ENCODE peak calls at places on chromosome 7, in eight cellular contexts. J, X, C, N, D, Y, E and H are unnamed samples.

GRCh38 chr7:159144756-159145543 is at the start of gene VIPR2:
- DNase-seq in D (no peak), X (no peak), C (peak; percentile 80), N (no peak), J (no peak), Y (peak; percentile 52), E (no peak), H (peak; percentile 46)

GRCh38 chr7:43138710-43139601 is 26.5 kb downstream of the HECW1 start:
- DNase-seq in N (no peak), X (peak; percentile 60), C (no peak), D (no peak), Y (no peak), E (no peak), J (no peak), H (no peak)

GRCh38 chr7:142123184-142123583 is 11.7 kb downstream of the MGAM2 start:
- DNase-seq in J (no peak), D (no peak), Y (no peak), C (no peak), X (no peak), N (no peak), E (no peak), H (no peak)

GRCh38 chr7:103573479-103574058 is 127.6 kb upstream of the SLC26A5 start:
- DNase-seq in X (peak; percentile 54), E (no peak), C (no peak), D (no peak), Y (peak; percentile 25), N (no peak), J (peak; percentile 24), H (no peak)

GRCh38 chr7:133571066-133571465 is 318.2 kb downstream of the EXOC4 start:
- DNase-seq in Y (no peak), X (peak; percentile 42), E (no peak), D (no peak), N (no peak), J (no peak), C (no peak), H (no peak)

GRCh38 chr7:45655539-45655938 is 81.4 kb downstream of the ADCY1 start:
- DNase-seq in Y (no peak), D (no peak), N (no peak), E (no peak), J (no peak), C (no peak), X (no peak), H (no peak)

GRCh38 chr7:90690159-90690858 is 94.2 kb downstream of the CDK14 start:
- DNase-seq in C (no peak), J (peak; percentile 51), D (no peak), Y (no peak), N (no peak), E (no peak), X (no peak), H (no peak)

GRCh38 chr7:139482662-139483466 is 609 bp downstream of the KLRG2 start:
- DNase-seq in C (no peak), N (no peak), Y (peak; percentile 41), J (no peak), D (no peak), E (peak; percentile 21), X (peak; percentile 42), H (no peak)

GRCh38 chr7:144836545-144836842 is 641 bp upstream of the TPK1 start:
- DNase-seq in N (no peak), Y (no peak), C (no peak), J (no peak), X (no peak), E (no peak), D (no peak), H (no peak)

GRCh38 chr7:40604601-40605438 is 470.0 kb downstream of the SUGCT start:
- DNase-seq in D (no peak), C (peak; percentile 57), N (no peak), J (peak; percentile 41), Y (peak; percentile 71), X (peak; percentile 81), E (peak; percentile 38), H (peak; percentile 13)

GRCh38 chr7:65731129-65731528 is 141.7 kb upstream of the VKORC1L1 start:
- DNase-seq in C (no peak), D (no peak), X (no peak), E (no peak), J (no peak), N (no peak), Y (no peak), H (no peak)

GRCh38 chr7:7693881-7694280 is 24.5 kb downstream of the RPA3 start:
- DNase-seq in N (no peak), E (no peak), Y (no peak), X (peak; percentile 58), C (no peak), D (no peak), J (no peak), H (no peak)

GRCh38 chr7:91657386-91658120 is 222.9 kb downstream of the MTERF1 start:
- DNase-seq in Y (no peak), D (no peak), N (no peak), J (no peak), X (peak; percentile 92), C (no peak), E (no peak), H (no peak)

GRCh38 chr7:41698726-41699125 is 4.2 kb downstream of the INHBA start:
- DNase-seq in N (no peak), E (no peak), C (no peak), Y (no peak), J (no peak), D (no peak), X (peak; percentile 35), H (no peak)

GRCh38 chr7:104791065-104791464 is 222.9 kb upstream of the KMT2E start:
- DNase-seq in E (no peak), N (no peak), J (no peak), X (peak; percentile 13), C (no peak), D (no peak), Y (no peak), H (no peak)

GRCh38 chr7:107907-108306 is 84.5 kb upstream of the FAM20C start:
- DNase-seq in N (no peak), X (no peak), J (no peak), Y (no peak), C (no peak), D (no peak), E (no peak), H (no peak)

GRCh38 chr7:81484266-81484665 is 285.6 kb downstream of the HGF start:
- DNase-seq in E (no peak), D (peak; percentile 4), X (peak; percentile 92), J (no peak), Y (peak; percentile 55), N (no peak), C (peak; percentile 42), H (peak; percentile 34)

GRCh38 chr7:7449055-7449454 is 86.6 kb downstream of the COL28A1 start:
- DNase-seq in D (no peak), J (no peak), C (no peak), N (no peak), X (no peak), Y (no peak), E (no peak), H (no peak)

GRCh38 chr7:149476791-149477190 is 15.9 kb upstream of the ZNF777 start:
- DNase-seq in N (no peak), J (no peak), X (no peak), D (no peak), Y (no peak), E (no peak), C (no peak), H (no peak)

GRCh38 chr7:17932770-17933169 is 7.5 kb downstream of the SNX13 start:
- DNase-seq in D (no peak), N (no peak), C (no peak), Y (no peak), E (no peak), J (no peak), X (no peak), H (no peak)

GRCh38 chr7:75937958-75938786 is 23.2 kb downstream of the POR start:
- DNase-seq in J (no peak), N (peak; percentile 82), Y (peak; percentile 45), C (peak; percentile 45), X (peak; percentile 91), D (peak; percentile 78), E (peak; percentile 32), H (peak; percentile 77)

GRCh38 chr7:142478479-142479220 is 220.8 kb upstream of the PRSS58 start:
- DNase-seq in D (no peak), C (no peak), X (peak; percentile 74), E (peak; percentile 58), J (peak; percentile 58), Y (peak; percentile 55), N (no peak), H (no peak)

GRCh38 chr7:50229964-50230363 is 74.6 kb upstream of the IKZF1 start:
- DNase-seq in X (peak; percentile 1), N (no peak), Y (no peak), C (no peak), J (peak; percentile 68), D (no peak), E (no peak), H (no peak)
- TF ChIP-seq CTCF in X (peak; percentile 10), N (no peak), Y (peak; percentile 21), C (no peak), J (peak; percentile 97), D (no peak), E (no peak), H (no peak)

DNA sequence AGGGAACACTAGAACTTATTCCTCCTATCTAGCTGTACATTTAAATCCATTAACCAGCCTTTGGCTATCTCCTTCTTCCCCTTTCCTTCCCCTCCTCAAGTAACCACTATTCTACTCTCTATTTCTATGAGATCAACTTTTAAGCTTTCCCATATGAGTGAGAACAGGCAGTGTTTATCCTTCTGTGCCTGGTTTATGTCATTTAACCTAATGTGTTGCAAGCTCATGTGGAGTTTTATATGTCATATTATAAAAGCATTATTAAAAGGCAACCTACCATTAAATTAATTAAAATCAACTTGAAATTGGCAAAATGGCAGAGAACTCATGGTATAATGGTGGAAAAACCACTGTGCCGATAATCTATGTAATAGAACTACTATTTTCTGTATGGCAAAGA is 81.6 kb downstream of the LRRN3 start:
- DNase-seq in E (no peak), J (no peak), X (no peak), N (no peak), C (no peak), Y (no peak), D (no peak), H (no peak)
- H3K27ac ChIP-seq in E (no peak overlapping the region), J (no peak overlapping the region), X (no peak overlapping the region), N (no peak overlapping the region), C (no peak overlapping the region), Y (no peak overlapping the region), D (no peak overlapping the region), H (no peak overlapping the region)

GRCh38 chr7:131623154-131623553 is 66.7 kb upstream of the PODXL start:
- DNase-seq in C (no peak), N (peak; percentile 69), X (peak; percentile 74), J (no peak), D (peak; percentile 23), E (peak; percentile 25), Y (no peak), H (peak; percentile 61)
- H3K4me1 ChIP-seq in C (no peaks in the 10 kb centered on the region), N (peaks cover 13% of the 10 kb centered on the region), X (peaks cover 42% of the 10 kb centered on the region), J (no peaks in the 10 kb centered on the region), D (no peaks in the 10 kb centered on the region), E (no peaks in the 10 kb centered on the region), Y (peaks cover 30% of the 10 kb centered on the region), H (no peaks in the 10 kb centered on the region)

GRCh38 chr7:87325576-87326370 is 19.7 kb upstream of the CROT start:
- DNase-seq in N (no peak), Y (no peak), D (no peak), X (no peak), E (no peak), C (no peak), J (no peak), H (no peak)
- TF ChIP-seq CTCF in N (no peak), Y (no peak), D (no peak), X (no peak), E (no peak), C (no peak), J (peak; percentile 57), H (no peak)